ENCODE peak calls at places on chromosomes 2 and 18, in eight cellular contexts. X is GM06990, A is cardiac muscle cell, U is RWPE1, P is GM13977, C is vagina, J is fibroblast of villous mesenchyme, F is A549. V is an unnamed sample.

GRCh38 chr2:160343404-160343803 is 143.3 kb upstream of the ITGB6 start:
- DNase-seq in U (no peak), C (no peak), A (no peak), F (no peak), X (no peak), P (no peak), J (no peak), V (no peak)

GRCh38 chr2:160752475-160753330 is 259.1 kb upstream of the RBMS1 start:
- DNase-seq in F (peak), P (no peak), C (no peak), J (peak), A (no peak), U (peak), X (no peak), V (no peak)

GRCh38 chr2:232280341-232280740 is 98.2 kb upstream of the ALPP start:
- DNase-seq in P (no peak), J (peak), A (no peak), F (no peak), X (no peak), C (no peak), U (no peak), V (no peak)

GRCh38 chr2:162824319-162824718 is 14.2 kb downstream of the KCNH7 start:
- DNase-seq in F (no peak), C (no peak), J (no peak), A (no peak), U (no peak), P (no peak), X (no peak), V (no peak)

GRCh38 chr18:69674292-69674877 is 273.3 kb downstream of the CD226 start:
- DNase-seq in U (no peak), F (no peak), J (no peak), A (no peak), C (no peak), P (no peak), X (no peak), V (no peak)

GRCh38 chr2:43024515-43024962 is 201.9 kb downstream of the ZFP36L2 start:
- DNase-seq in F (peak), X (no peak), U (peak), A (peak), J (peak), C (no peak), P (peak), V (peak)

GRCh38 chr18:23401400-23402347 is 51.4 kb upstream of the RIOK3 start:
- DNase-seq in F (no peak), A (peak), U (no peak), C (no peak), J (peak), X (no peak), P (no peak), V (no peak)

GRCh38 chr2:241994556-241995213 is 125.2 kb downstream of the RTP5 start:
- DNase-seq in U (no peak), P (no peak), C (no peak), A (no peak), J (no peak), F (no peak), X (no peak), V (no peak)

GRCh38 chr2:237556773-237557632 is 9.4 kb upstream of the PRLH start:
- DNase-seq in U (no peak), X (peak), F (no peak), C (no peak), P (peak), A (no peak), J (peak), V (peak)

GRCh38 chr2:16508061-16508851 is 157.4 kb downstream of the CYRIA start:
- DNase-seq in J (no peak), C (no peak), F (peak), P (peak), A (peak), X (no peak), U (peak), V (peak)

GRCh38 chr2:37466533-37467230 is 122.3 kb downstream of the QPCT start:
- DNase-seq in U (no peak), F (no peak), P (no peak), C (no peak), X (no peak), A (no peak), J (no peak), V (no peak)

GRCh38 chr2:20884829-20885228 is 61.9 kb upstream of the LDAH start:
- DNase-seq in F (no peak), A (no peak), X (no peak), J (no peak), P (no peak), C (no peak), U (no peak), V (no peak)

GRCh38 chr2:101406867-101407266 is 19.6 kb upstream of the CREG2 start:
- DNase-seq in U (no peak), P (no peak), A (no peak), F (no peak), J (peak), C (no peak), X (no peak), V (no peak)

GRCh38 chr2:96167407-96168013 is 22.3 kb upstream of the DUSP2 start:
- DNase-seq in C (no peak), U (no peak), X (no peak), F (no peak), A (no peak), J (no peak), P (no peak), V (no peak)

GRCh38 chr2:233178994-233179847 is 72.3 kb upstream of the ATG16L1 start:
- DNase-seq in C (no peak), U (no peak), X (no peak), A (peak), P (no peak), J (no peak), F (no peak), V (no peak)

GRCh38 chr2:162114291-162114690 is 37.8 kb downstream of the GCG start:
- DNase-seq in C (no peak), P (no peak), U (no peak), F (no peak), A (no peak), J (no peak), X (no peak), V (no peak)

GRCh38 chr2:102191501-102191900 is 4.7 kb downstream of the IL1RL2 start:
- DNase-seq in J (no peak), X (no peak), A (no peak), C (no peak), U (no peak), P (no peak), F (no peak), V (no peak)

GRCh38 chr2:235526166-235526565 is 32.3 kb downstream of the AGAP1 start:
- DNase-seq in F (no peak), P (no peak), C (no peak), A (no peak), J (no peak), X (no peak), U (no peak), V (no peak)

GRCh38 chr2:16653083-16653375 is 12.6 kb downstream of the CYRIA start:
- DNase-seq in X (no peak), P (no peak), F (no peak), J (no peak), A (no peak), U (peak), C (peak), V (no peak)

GRCh38 chr2:136394136-136395060 is 276.4 kb upstream of the CXCR4 start:
- DNase-seq in U (no peak), X (no peak), C (peak), A (no peak), F (no peak), J (no peak), P (no peak), V (peak)

GRCh38 chr2:138494265-138494966 is 7.2 kb upstream of the SPOPL start:
- DNase-seq in A (no peak), P (no peak), C (no peak), U (no peak), J (no peak), F (no peak), X (no peak), V (no peak)

GRCh38 chr2:11099122-11100065 is 55.9 kb upstream of the SLC66A3 start:
- DNase-seq in J (no peak), F (no peak), P (no peak), X (no peak), A (no peak), C (peak), U (no peak), V (no peak)

GRCh38 chr2:156703628-156704027 is 267.4 kb downstream of the GPD2 start:
- DNase-seq in U (no peak), C (no peak), F (no peak), J (no peak), X (no peak), A (no peak), P (no peak), V (no peak)

GRCh38 chr18:79405019-79405780 is 9.5 kb downstream of the NFATC1 start:
- DNase-seq in X (no peak), C (no peak), J (no peak), U (no peak), A (no peak), F (no peak), P (no peak), V (no peak)

GRCh38 chr2:9097239-9097638 is 93.8 kb upstream of the MBOAT2 start:
- DNase-seq in C (no peak), P (no peak), J (no peak), U (no peak), X (no peak), A (no peak), F (no peak), V (no peak)

GRCh38 chr2:65800998-65801397 is 368.6 kb upstream of the SPRED2 start:
- DNase-seq in X (no peak), A (no peak), U (no peak), F (no peak), J (peak), P (no peak), C (no peak), V (no peak)
- TF ChIP-seq CTCF in X (peak), A (peak), U (no peak), F (peak), J (peak), P (peak), C (no peak), V (no peak)

DNA sequence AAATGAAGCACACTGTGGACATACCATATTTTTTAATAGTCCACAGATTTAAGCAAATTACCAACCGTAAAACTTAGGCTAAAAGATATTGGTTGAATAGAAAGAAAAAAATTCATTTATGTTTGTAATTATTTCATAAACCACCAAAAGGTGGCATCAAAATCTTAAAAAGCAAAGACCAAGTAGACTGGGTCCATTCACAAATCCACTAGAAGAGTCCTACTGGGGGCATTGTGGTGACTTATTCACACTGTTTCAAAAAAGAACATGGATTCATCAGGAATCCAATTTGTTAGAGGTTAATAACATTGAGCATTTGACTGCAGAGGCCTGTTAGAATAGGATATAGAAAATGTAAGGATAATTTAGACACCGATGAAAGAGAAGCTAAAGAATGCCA is 194.9 kb upstream of the KYNU start:
- DNase-seq in C (no peak), P (no peak), U (peak), A (no peak), X (no peak), F (peak), J (peak), V (peak)
- TF ChIP-seq CTCF in C (no peak), P (no peak), U (no peak), A (peak), X (peak), F (peak), J (peak), V (no peak)

GRCh38 chr2:44297431-44297830 is 22.2 kb downstream of the SLC3A1 start:
- DNase-seq in P (no peak), X (no peak), C (no peak), F (no peak), A (no peak), U (no peak), J (no peak), V (no peak)

GRCh38 chr2:44296653-44297052 is 21.4 kb downstream of the SLC3A1 start:
- DNase-seq in U (no peak), J (no peak), A (no peak), C (no peak), X (no peak), P (no peak), F (no peak), V (no peak)

GRCh38 chr2:44291281-44292248 is 16.3 kb downstream of the SLC3A1 start:
- DNase-seq in P (no peak), U (peak), J (peak), F (peak), X (no peak), C (no peak), A (peak), V (no peak)

GRCh38 chr2:44295113-44295512 is 19.8 kb downstream of the SLC3A1 start:
- DNase-seq in J (no peak), C (no peak), P (no peak), U (no peak), X (no peak), A (no peak), F (no peak), V (no peak)

DNA sequence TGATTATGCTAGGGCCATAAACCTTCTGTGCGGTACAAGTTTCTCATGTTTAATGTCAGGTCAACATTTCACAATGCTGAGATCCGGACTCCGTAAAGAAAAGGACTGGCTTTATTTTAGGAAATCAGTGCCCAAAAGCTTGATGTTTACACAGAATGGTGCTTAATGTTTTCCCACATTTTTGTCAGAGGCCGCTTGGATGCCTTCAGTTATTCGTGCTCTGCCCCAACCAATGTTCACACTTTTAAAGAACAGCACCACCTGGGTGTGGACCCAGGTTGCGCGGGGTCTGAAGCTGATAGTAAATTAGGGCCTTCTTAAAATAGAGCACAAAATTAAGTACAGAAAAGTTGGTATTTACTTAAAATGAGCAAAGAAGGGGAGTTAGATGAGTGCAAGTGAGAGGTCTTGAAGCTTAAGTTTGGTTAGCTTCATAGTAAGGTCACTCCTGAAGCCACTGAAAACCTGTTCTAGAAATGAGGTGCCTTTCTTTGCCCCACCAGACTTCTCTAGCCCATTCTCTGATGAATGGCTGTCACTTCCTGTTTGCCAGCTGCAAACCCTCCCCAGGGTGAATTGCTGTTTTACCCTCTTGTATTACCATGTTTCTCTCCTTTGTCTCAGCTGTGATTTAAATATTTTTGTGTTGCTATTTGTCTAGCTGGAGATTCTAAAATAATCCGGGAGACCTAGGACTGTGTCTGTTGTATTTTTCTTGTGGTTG is 20.5 kb downstream of the SLC3A1 start:
- DNase-seq in X (no peak), J (no peak), A (peak), P (no peak), C (no peak), U (no peak), F (no peak), V (no peak)
- TF ChIP-seq CTCF in X (peak), J (peak), A (no peak), P (peak), C (no peak), U (no peak), F (peak), V (no peak)

GRCh38 chr2:70994055-70994444 is 623 bp downstream of the TEX261 start:
- DNase-seq in C (peak), A (no peak), P (no peak), X (no peak), J (peak), U (peak), F (no peak), V (peak)
- TF ChIP-seq CTCF in C (no peak), A (no peak), P (no peak), X (no peak), J (no peak), U (no peak), F (no peak), V (no peak)

GRCh38 chr18:77711096-77711495 is 461.4 kb downstream of the GALR1 start:
- DNase-seq in F (no peak), P (no peak), C (no peak), A (peak), X (no peak), J (no peak), U (peak), V (no peak)
- TF ChIP-seq CTCF in F (peak), P (peak), C (no peak), A (peak), X (no peak), J (no peak), U (peak), V (no peak)

DNA sequence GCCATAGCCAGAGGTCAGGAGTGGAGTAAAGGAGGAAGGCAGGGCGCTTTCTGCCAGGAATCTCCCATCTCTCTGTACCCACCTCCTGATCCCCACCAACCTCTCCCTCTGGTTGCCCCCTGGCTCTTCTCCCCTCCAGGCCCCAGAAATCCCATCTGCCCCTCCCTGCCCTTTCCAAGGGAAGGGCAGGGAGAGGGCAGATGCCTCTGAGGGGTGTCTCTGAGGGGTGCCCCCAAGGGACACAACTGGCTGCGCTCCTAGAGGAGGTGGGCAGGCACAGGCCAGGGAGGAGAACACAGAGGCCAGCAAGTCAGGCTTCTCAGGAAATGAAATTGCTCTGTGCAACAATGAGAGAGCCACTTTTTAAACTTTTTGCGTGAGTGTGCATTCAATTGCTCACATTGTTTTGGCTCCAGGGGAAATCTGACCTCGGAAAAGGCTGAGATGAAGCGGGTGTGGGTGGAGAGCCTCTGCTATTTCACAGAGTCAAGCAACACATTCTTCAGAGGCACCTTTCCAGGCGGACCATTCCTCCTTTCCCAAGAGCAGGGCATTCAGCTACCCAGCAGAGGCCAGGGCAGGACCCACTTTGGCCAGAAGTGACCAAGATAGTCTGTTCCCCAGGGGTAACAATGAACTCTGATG is 125.5 kb downstream of the SMAD7 start:
- DNase-seq in C (peak), F (no peak), J (peak), A (peak), U (no peak), X (no peak), P (no peak), V (no peak)
- TF ChIP-seq CTCF in C (no peak), F (no peak), J (no peak), A (no peak), U (no peak), X (no peak), P (no peak), V (no peak)

V was measured in GM13976.